ENCODE peak calls at places on chromosomes 12 and 14, in nine cellular contexts. M is GM23248; A is CD8-positive, alpha-beta memory T cell; C is uterus; X is testis; Z is gastrocnemius medialis; S is cardiac muscle cell; L is GM23338; P is PC-3. Y is an unnamed sample.
A peak's percentile ranks its signal among the peaks of the same experiment; 100 is the strongest.

GRCh38 chr14:69687963-69688649 is 76.7 kb downstream of the SUSD6 start:
- DNase-seq in C (no peak), S (no peak), M (no peak), P (no peak), X (no peak), Z (no peak), L (no peak), A (no peak), Y (no peak)

GRCh38 chr14:60862283-60862682 is 118.6 kb downstream of the TRMT5 start:
- DNase-seq in Z (peak; percentile 72), A (no peak), S (peak; percentile 47), L (no peak), X (peak; percentile 56), P (peak; percentile 92), M (no peak), C (peak; percentile 29), Y (no peak)

GRCh38 chr14:100536721-100537700 is 50.2 kb downstream of the BEGAIN start:
- DNase-seq in M (no peak), Z (peak; percentile 3), X (no peak), A (no peak), P (no peak), C (peak; percentile 13), S (no peak), L (no peak), Y (peak; percentile 29)

GRCh38 chr12:108119126-108119973 is 9.7 kb upstream of the WSCD2 start:
- DNase-seq in L (no peak), C (no peak), M (no peak), A (no peak), S (no peak), Z (no peak), P (no peak), X (no peak), Y (peak; percentile 28)

GRCh38 chr12:55715833-55716581 is at the start of gene BLOC1S1:
- DNase-seq in L (peak; percentile 96), X (peak; percentile 95), M (peak; percentile 92), Z (peak; percentile 96), C (peak; percentile 93), A (peak; percentile 89), S (peak; percentile 94), P (peak; percentile 95), Y (peak; percentile 96)

GRCh38 chr14:104136472-104137296 is 1.7 kb upstream of the KIF26A start:
- DNase-seq in X (no peak), P (no peak), M (no peak), L (no peak), A (no peak), C (no peak), S (no peak), Z (no peak), Y (peak; percentile 56)

GRCh38 chr12:66032739-66033138 is 97.8 kb downstream of the LLPH start:
- DNase-seq in M (no peak), S (no peak), L (no peak), C (no peak), P (no peak), X (no peak), Z (no peak), A (no peak), Y (no peak)

GRCh38 chr12:4899361-4899760 is 10.3 kb upstream of the KCNA1 start:
- DNase-seq in C (no peak), X (no peak), S (no peak), Z (no peak), P (no peak), A (no peak), M (no peak), L (peak; percentile 56), Y (no peak)

GRCh38 chr14:28759056-28759657 is 7.4 kb upstream of the FOXG1 start:
- DNase-seq in S (peak; percentile 16), X (no peak), M (peak; percentile 32), C (no peak), P (no peak), A (no peak), Z (no peak), L (no peak), Y (no peak)
- H3K4me3 ChIP-seq in S (peak overlapping the region; percentile 10), X (no peak overlapping the region), M (no peak overlapping the region), C (no peak overlapping the region), P (no peak overlapping the region), A (no peak overlapping the region), Z (no peak overlapping the region), L (peak overlapping the region; percentile 42), Y (no peak overlapping the region)

GRCh38 chr12:777550-778047 is 25.2 kb downstream of the WNK1 start:
- DNase-seq in L (no peak), Z (no peak), A (no peak), C (no peak), P (peak; percentile 58), X (no peak), S (no peak), M (no peak), Y (no peak)
- H3K4me1 ChIP-seq in L (peaks cover 14% of the 10 kb centered on the region), Z (peaks cover 85% of the 10 kb centered on the region), A (peaks cover 72% of the 10 kb centered on the region), C (no peaks in the 10 kb centered on the region), P (peaks cover 41% of the 10 kb centered on the region), X (peaks cover 26% of the 10 kb centered on the region), S (peaks cover 47% of the 10 kb centered on the region), M (peaks cover 54% of the 10 kb centered on the region), Y (peaks cover 5% of the 10 kb centered on the region)

DNA sequence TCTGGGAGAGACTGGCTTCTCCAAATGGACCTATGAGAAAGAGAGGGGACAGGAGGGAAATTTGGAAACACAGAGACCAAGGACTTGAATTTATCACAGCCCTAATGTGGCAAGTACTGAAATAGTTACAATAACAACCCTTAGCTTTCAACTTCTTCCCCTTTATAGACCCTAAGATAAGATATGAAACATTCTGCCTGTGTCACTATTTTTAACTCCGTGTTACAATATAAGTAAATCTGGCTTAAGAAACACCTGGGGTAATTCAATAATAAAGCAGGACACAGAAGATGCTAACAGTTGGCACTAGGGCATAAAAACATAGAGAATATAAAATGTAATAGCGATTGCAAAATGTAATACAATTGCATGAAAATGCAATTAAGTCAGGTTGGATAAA is 216.4 kb downstream of the NOVA1 start:
- DNase-seq in C (no peak), L (no peak), P (no peak), M (no peak), X (no peak), S (no peak), A (no peak), Z (no peak), Y (no peak)
- H3K27ac ChIP-seq in C (no peak overlapping the region), L (no peak overlapping the region), P (no peak overlapping the region), M (no peak overlapping the region), X (no peak overlapping the region), S (peak overlapping the region; percentile 92), A (no peak overlapping the region), Z (no peak overlapping the region), Y (no peak overlapping the region)

GRCh38 chr14:88868558-88869159 is 44.2 kb downstream of the TTC8 start:
- DNase-seq in P (peak; percentile 56), L (peak; percentile 33), X (no peak), S (peak; percentile 15), A (peak; percentile 3), C (no peak), M (peak; percentile 35), Z (no peak), Y (no peak)
- H3K4me3 ChIP-seq in P (no peak overlapping the region), L (no peak overlapping the region), X (no peak overlapping the region), S (no peak overlapping the region), A (no peak overlapping the region), C (no peak overlapping the region), M (no peak overlapping the region), Z (no peak overlapping the region), Y (no peak overlapping the region)

GRCh38 chr12:6825398-6826124 is 2.6 kb upstream of the P3H3 start:
- DNase-seq in L (peak; percentile 91), M (peak; percentile 85), A (peak; percentile 75), C (peak; percentile 89), X (peak; percentile 89), Z (peak; percentile 69), S (peak; percentile 89), P (peak; percentile 84), Y (peak; percentile 94)
- H3K4me1 ChIP-seq in L (peaks cover 45% of the 10 kb centered on the region), M (peaks cover 23% of the 10 kb centered on the region), A (peaks cover 18% of the 10 kb centered on the region), C (peaks cover 6% of the 10 kb centered on the region), X (peaks cover 15% of the 10 kb centered on the region), Z (peaks cover 3% of the 10 kb centered on the region), S (peaks cover 23% of the 10 kb centered on the region), P (peaks cover 5% of the 10 kb centered on the region), Y (peaks cover 2% of the 10 kb centered on the region)

GRCh38 chr12:105892362-105892910 is 246.3 kb downstream of the NUAK1 start:
- DNase-seq in S (no peak), A (no peak), C (no peak), X (no peak), P (no peak), L (no peak), M (no peak), Z (no peak), Y (no peak)
- H3K27ac ChIP-seq in S (no peak overlapping the region), A (no peak overlapping the region), C (no peak overlapping the region), X (no peak overlapping the region), P (no peak overlapping the region), L (no peak overlapping the region), M (no peak overlapping the region), Z (no peak overlapping the region), Y (no peak overlapping the region)

GRCh38 chr12:3199551-3200031 is 122.4 kb downstream of the TSPAN9 start:
- DNase-seq in X (peak; percentile 42), Z (no peak), P (peak; percentile 5), S (peak; percentile 50), C (peak; percentile 46), A (no peak), M (peak; percentile 56), L (peak; percentile 70), Y (peak; percentile 68)

GRCh38 chr12:3201741-3202500 is 124.7 kb downstream of the TSPAN9 start:
- DNase-seq in Z (no peak), P (no peak), L (no peak), C (no peak), M (no peak), A (no peak), X (no peak), S (peak; percentile 14), Y (no peak)

GRCh38 chr12:3200779-3201738 is 123.9 kb downstream of the TSPAN9 start:
- DNase-seq in L (no peak), A (no peak), Z (no peak), S (peak; percentile 20), X (no peak), C (no peak), M (no peak), P (peak; percentile 8), Y (no peak)

GRCh38 chr12:3202734-3203446 is 125.7 kb downstream of the TSPAN9 start:
- DNase-seq in S (peak; percentile 52), L (peak; percentile 85), M (peak; percentile 61), C (peak; percentile 73), A (peak; percentile 16), Z (peak; percentile 42), X (peak; percentile 72), P (peak; percentile 64), Y (peak; percentile 83)

DNA sequence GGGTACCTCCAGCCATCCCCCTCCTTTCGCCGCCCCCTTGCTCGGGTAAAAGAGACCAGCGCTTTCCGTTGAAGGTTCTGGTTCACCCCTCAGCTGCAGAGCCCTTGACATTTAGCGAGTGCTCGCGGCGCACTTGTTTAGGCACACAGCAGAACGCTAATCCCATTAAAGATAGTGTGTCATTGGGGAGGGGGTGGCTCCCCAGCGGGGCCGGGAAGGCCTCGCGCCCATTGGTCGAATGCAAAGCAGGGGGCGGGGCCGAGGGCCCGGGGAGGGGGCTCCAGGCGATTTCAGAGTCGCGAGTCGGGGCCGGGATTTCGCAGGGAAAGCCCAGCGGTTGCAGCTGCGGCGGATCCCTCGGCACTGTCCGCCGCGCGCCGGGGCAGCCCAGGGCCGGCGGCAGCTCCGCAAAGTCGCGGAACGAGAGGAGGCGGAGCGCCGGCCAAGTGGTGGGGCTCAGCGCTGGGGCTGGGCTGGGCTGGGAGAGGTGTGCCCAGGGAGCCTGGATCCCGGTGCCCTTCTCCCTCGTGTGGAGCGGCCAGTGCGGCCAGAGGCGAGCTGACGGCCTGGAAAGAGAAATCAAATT is 122.9 kb downstream of the TSPAN9 start:
- DNase-seq in A (no peak), S (peak; percentile 56), L (peak; percentile 93), Z (peak; percentile 37), X (peak; percentile 62), M (peak; percentile 69), C (peak; percentile 57), P (peak; percentile 30), Y (peak; percentile 84)
- H3K4me3 ChIP-seq in A (no peak overlapping the region), S (peak overlapping the region; percentile 74), L (peak overlapping the region; percentile 80), Z (peak overlapping the region; percentile 59), X (peak overlapping the region; percentile 59), M (peak overlapping the region; percentile 73), C (peak overlapping the region; percentile 39), P (peak overlapping the region; percentile 70), Y (peak overlapping the region; percentile 45)